ENCODE peak calls at places on chromosomes 16 and 17, in eight cellular contexts. T, M, F, G, J, L, X and K are unnamed samples.

GRCh38 chr17:75240394-75241142 is 20.8 kb downstream of the GGA3 start:
- DNase-seq in T (no peak), M (no peak), F (no peak), G (no peak), J (peak; percentile 24), L (peak; percentile 20), X (no peak), K (peak; percentile 66)

GRCh38 chr16:85696761-85697160 is 8.0 kb upstream of the GINS2 start:
- DNase-seq in T (no peak), M (no peak), F (no peak), G (no peak), J (no peak), L (no peak), X (no peak), K (no peak)

GRCh38 chr17:7114875-7115614 is 423 bp upstream of the ASGR2 start:
- DNase-seq in T (no peak), M (no peak), F (no peak), G (no peak), J (no peak), L (no peak), X (no peak), K (no peak)

GRCh38 chr17:33229499-33229898 is 63.6 kb downstream of the ASIC2 start:
- DNase-seq in T (no peak), M (no peak), F (no peak), G (peak; percentile 32), J (no peak), L (no peak), X (no peak), K (no peak)

GRCh38 chr16:8996891-8997290 is 33.2 kb upstream of the USP7 start:
- DNase-seq in T (no peak), M (no peak), F (no peak), G (no peak), J (no peak), L (no peak), X (no peak), K (no peak)

GRCh38 chr17:57988301-57989010 is 402 bp upstream of the VEZF1 start:
- DNase-seq in T (peak; percentile 71), M (peak; percentile 56), F (no peak), G (peak; percentile 74), J (peak; percentile 70), L (peak; percentile 66), X (peak; percentile 77), K (peak; percentile 90)

GRCh38 chr16:65010136-65010535 is 111.7 kb downstream of the CDH11 start:
- DNase-seq in T (no peak), M (no peak), F (no peak), G (no peak), J (peak; percentile 20), L (no peak), X (no peak), K (no peak)

GRCh38 chr17:14790518-14790917 is 474.6 kb downstream of the PMP22 start:
- DNase-seq in T (no peak), M (no peak), F (no peak), G (no peak), J (no peak), L (peak; percentile 55), X (no peak), K (no peak)

GRCh38 chr16:65658339-65659275 is 536.7 kb upstream of the CDH11 start:
- DNase-seq in T (no peak), M (peak; percentile 91), F (peak; percentile 92), G (no peak), J (peak; percentile 99), L (peak; percentile 86), X (no peak), K (no peak)

GRCh38 chr17:20302191-20302917 is 165.0 kb downstream of the LGALS9B start:
- DNase-seq in T (no peak), M (no peak), F (no peak), G (no peak), J (peak; percentile 20), L (peak; percentile 4), X (no peak), K (peak; percentile 37)

GRCh38 chr16:85301171-85301690 is 189.0 kb upstream of the CIBAR2 start:
- DNase-seq in T (no peak), M (no peak), F (no peak), G (peak; percentile 66), J (no peak), L (no peak), X (no peak), K (no peak)

GRCh38 chr17:68396795-68397536 is 60.3 kb downstream of the WIPI1 start:
- DNase-seq in T (peak; percentile 28), M (no peak), F (no peak), G (no peak), J (no peak), L (no peak), X (no peak), K (no peak)

GRCh38 chr16:89633064-89633631 is 19.7 kb downstream of the DPEP1 start:
- DNase-seq in T (no peak), M (no peak), F (no peak), G (no peak), J (peak; percentile 74), L (peak; percentile 73), X (peak; percentile 40), K (no peak)
- H3K4me3 ChIP-seq in T (no peak overlapping the region), M (no peak overlapping the region), F (no peak overlapping the region), G (no peak overlapping the region), J (no peak overlapping the region), L (no peak overlapping the region), X (no peak overlapping the region), K (no peak overlapping the region)

GRCh38 chr17:81483085-81483861 is 29.3 kb downstream of the ACTG1 start:
- DNase-seq in T (no peak), M (no peak), F (no peak), G (peak; percentile 72), J (no peak), L (no peak), X (peak; percentile 43), K (peak; percentile 73)
- H3K4me3 ChIP-seq in T (no peak overlapping the region), M (peak overlapping the region; percentile 46), F (no peak overlapping the region), G (no peak overlapping the region), J (no peak overlapping the region), L (no peak overlapping the region), X (peak overlapping the region; percentile 51), K (no peak overlapping the region)

DNA sequence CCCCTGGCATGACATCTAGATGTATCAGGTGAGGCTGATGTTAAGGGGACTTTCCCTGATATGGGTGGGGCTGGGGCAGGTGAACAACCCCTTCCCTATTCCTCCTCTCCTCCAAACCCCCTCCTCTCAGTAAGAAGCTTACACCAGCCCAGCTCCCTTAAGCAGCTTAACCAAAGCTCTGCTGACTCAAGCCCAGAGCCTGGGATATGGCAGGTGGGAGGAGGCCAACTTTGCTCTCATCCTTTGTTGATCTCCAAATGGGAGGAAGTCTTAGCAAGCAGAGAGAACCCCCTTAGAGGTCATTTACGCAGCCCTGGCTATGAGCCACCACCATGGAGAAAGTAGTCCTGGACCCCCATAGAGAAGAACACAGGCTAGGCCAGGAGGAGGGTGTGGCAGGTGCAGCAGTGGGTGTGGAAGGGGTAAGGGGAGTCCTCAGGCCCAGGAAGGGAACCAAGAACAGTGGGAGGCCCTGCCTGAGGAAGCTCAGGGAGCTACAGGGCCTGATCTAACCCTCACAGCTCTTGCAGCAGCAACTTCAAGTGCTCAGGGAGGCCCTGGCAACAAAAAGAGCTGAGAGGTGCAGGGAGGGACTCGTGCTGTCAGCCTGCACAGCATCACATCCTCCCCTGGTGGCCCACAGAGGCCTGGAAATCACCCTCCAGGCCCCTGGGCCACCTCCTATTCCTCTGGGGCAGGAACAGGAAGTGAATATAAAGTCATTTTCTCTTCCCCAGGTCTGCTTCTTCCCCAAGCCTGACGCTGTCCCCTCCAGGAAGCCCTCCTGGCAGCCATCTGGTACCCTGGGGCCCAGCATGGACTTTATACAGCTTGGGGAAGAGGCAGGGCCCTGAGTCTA is 2.9 kb downstream of the UNC119 start:
- DNase-seq in T (no peak), M (no peak), F (no peak), G (no peak), J (no peak), L (no peak), X (no peak), K (no peak)
- H3K4me3 ChIP-seq in T (no peak overlapping the region), M (no peak overlapping the region), F (no peak overlapping the region), G (no peak overlapping the region), J (no peak overlapping the region), L (no peak overlapping the region), X (no peak overlapping the region), K (no peak overlapping the region)

DNA sequence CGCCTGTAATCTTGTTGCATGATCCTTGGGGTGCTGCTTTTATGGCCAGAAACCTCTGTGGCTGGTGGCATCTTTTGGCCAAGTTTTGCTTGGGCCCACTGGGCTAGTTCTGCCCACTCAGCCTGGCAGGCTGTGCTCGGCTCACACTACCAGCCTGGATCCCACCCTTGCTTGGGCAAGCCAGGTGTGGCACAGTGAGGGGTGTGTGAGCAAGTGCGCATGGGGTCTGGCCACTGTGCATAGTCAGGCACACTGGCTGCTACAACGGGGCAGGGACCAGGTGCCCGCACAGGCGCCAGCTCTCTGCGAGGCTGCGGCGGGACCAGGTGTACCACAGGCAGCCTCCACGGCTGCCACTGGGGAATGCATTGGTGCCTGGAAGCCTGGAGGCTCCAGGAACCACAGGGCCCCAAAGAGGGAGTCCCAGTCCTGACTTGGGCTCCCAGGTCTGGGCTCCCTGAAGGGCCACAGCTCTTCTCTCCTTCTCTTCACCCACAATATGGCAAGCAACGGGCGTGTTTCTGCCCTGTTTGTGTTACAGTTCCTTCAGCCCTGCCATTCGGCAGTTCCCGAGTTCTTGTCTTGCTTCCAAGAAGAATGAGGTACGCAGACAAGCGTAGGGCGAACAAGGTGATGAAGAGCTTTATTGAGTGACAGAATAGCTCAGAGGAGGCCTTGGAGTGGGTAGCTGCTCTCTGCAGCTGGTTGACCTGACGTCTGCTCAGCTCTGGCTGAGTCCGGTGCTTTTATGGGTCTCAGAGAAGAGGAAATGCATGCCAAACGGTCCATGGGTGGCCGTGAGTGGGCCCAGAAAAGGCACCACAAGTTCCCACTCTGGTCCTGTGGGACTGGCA is 26.7 kb upstream of the PRM1 start:
- DNase-seq in T (no peak), M (no peak), F (no peak), G (no peak), J (no peak), L (no peak), X (no peak), K (no peak)
- H3K4me3 ChIP-seq in T (no peak overlapping the region), M (no peak overlapping the region), F (no peak overlapping the region), G (no peak overlapping the region), J (no peak overlapping the region), L (no peak overlapping the region), X (no peak overlapping the region), K (no peak overlapping the region)

DNA sequence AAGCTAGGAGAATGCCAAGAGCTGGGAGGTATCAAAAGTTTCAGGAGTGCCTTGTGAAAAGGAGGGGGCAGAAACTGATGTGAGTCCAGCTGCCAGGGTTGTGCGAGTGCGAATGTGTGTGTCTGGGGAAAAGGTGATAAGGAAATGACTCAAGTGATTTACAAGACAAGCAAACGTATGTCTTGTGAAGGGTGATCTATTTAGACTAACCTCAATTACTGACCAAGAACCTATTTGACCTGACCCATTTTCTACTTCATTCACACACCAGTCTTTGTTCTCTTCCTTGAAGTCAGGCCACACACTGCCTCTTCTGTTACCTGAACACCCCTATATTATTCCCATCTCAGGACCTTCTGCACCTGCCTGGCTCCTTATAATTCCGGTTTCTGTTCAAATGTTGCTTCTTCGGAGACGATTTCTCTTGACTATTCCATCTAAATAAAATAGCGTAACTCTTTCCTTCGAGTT is 1.0 kb downstream of the GDE1 start:
- DNase-seq in T (no peak), M (no peak), F (no peak), G (no peak), J (peak; percentile 58), L (peak; percentile 54), X (peak; percentile 73), K (no peak)
- H3K4me3 ChIP-seq in T (peak overlapping the region; percentile 75), M (peak overlapping the region; percentile 79), F (peak overlapping the region; percentile 73), G (no peak overlapping the region), J (peak overlapping the region; percentile 60), L (peak overlapping the region; percentile 81), X (peak overlapping the region; percentile 77), K (peak overlapping the region; percentile 68)

GRCh38 chr17:48840441-48840840 is 9.6 kb downstream of the CALCOCO2 start:
- DNase-seq in T (no peak), M (no peak), F (no peak), G (no peak), J (peak; percentile 16), L (no peak), X (no peak), K (no peak)
- H3K4me3 ChIP-seq in T (no peak overlapping the region), M (no peak overlapping the region), F (no peak overlapping the region), G (no peak overlapping the region), J (no peak overlapping the region), L (no peak overlapping the region), X (no peak overlapping the region), K (no peak overlapping the region)

GRCh38 chr17:40430272-40431230 is 12.7 kb upstream of the IGFBP4 start:
- DNase-seq in T (no peak), M (no peak), F (no peak), G (peak; percentile 0), J (no peak), L (no peak), X (no peak), K (no peak)
- H3K4me3 ChIP-seq in T (no peak overlapping the region), M (no peak overlapping the region), F (no peak overlapping the region), G (no peak overlapping the region), J (no peak overlapping the region), L (no peak overlapping the region), X (no peak overlapping the region), K (no peak overlapping the region)